ENCODE peak calls at places on chromosomes 12 and 14, in four cellular contexts. Q is A549, W is IMR-90, S is SK-N-SH. C is an unnamed sample.

GRCh38 chr12:23098110-23099049 is 473.4 kb downstream of the ETNK1 start:
- DNase-seq in Q (no peak), S (peak), W (no peak), C (no peak)

GRCh38 chr14:104350463-104351185 is 212.2 kb downstream of the KIF26A start:
- DNase-seq in W (no peak), Q (no peak), S (peak), C (no peak)

GRCh38 chr14:104435147-104436046 is 144.2 kb upstream of the C14orf180 start:
- DNase-seq in S (no peak), Q (no peak), W (no peak), C (peak)

GRCh38 chr12:46779879-46780278 is 45.9 kb downstream of the SLC38A4 start:
- DNase-seq in Q (no peak), W (no peak), S (no peak), C (no peak)

GRCh38 chr12:5479761-5480160 is 47.9 kb downstream of the NTF3 start:
- DNase-seq in Q (no peak), W (no peak), S (no peak), C (no peak)

GRCh38 chr12:124837958-124838803 is 25.5 kb downstream of the SCARB1 start:
- DNase-seq in Q (peak), S (peak), W (peak), C (no peak)

GRCh38 chr12:93247313-93248057 is 130.2 kb upstream of the NUDT4 start:
- DNase-seq in W (peak), S (no peak), Q (no peak), C (no peak)

GRCh38 chr12:20220339-20220738 is 148.0 kb upstream of the PDE3A start:
- DNase-seq in W (peak), S (no peak), Q (peak), C (no peak)

GRCh38 chr12:2794261-2794735 is 472 bp upstream of the FKBP4 start:
- DNase-seq in Q (no peak), W (no peak), S (no peak), C (no peak)

GRCh38 chr12:102756564-102756963 is 160.5 kb downstream of the PAH start:
- DNase-seq in S (no peak), W (no peak), Q (no peak), C (no peak)

GRCh38 chr12:1103632-1104031 is 112.6 kb downstream of the ERC1 start:
- DNase-seq in S (no peak), W (no peak), Q (no peak), C (no peak)
- TF ChIP-seq RAD21 in S (no peak), W (no peak), Q (no peak), C (no peak)

GRCh38 chr14:77707355-77707723 is 484 bp downstream of the ALKBH1 start:
- DNase-seq in W (peak), Q (peak), S (peak), C (peak)
- TF ChIP-seq RAD21 in W (peak), Q (peak), S (peak), C (peak)

GRCh38 chr14:74909501-74909900 is 13.6 kb downstream of the RPS6KL1 start:
- DNase-seq in S (no peak), W (no peak), Q (no peak), C (no peak)

GRCh38 chr14:74907744-74908143 is 15.3 kb downstream of the RPS6KL1 start:
- DNase-seq in S (no peak), W (no peak), Q (no peak), C (no peak)

GRCh38 chr14:74909911-74910310 is 13.1 kb downstream of the RPS6KL1 start:
- DNase-seq in W (no peak), Q (no peak), S (no peak), C (no peak)

GRCh38 chr14:74910556-74910955 is 12.5 kb downstream of the RPS6KL1 start:
- DNase-seq in Q (no peak), S (peak), W (no peak), C (no peak)

GRCh38 chr14:74908861-74909341 is 14.2 kb downstream of the RPS6KL1 start:
- DNase-seq in Q (no peak), S (no peak), W (no peak), C (no peak)
- TF ChIP-seq RAD21 in Q (no peak), S (no peak), W (no peak), C (no peak)

GRCh38 chr12:58918475-58918874 is 1.8 kb downstream of the LRIG3 start:
- DNase-seq in S (no peak), Q (no peak), W (peak), C (no peak)

GRCh38 chr12:58919271-58920101 is 818 bp downstream of the LRIG3 start:
- DNase-seq in Q (peak), S (no peak), W (peak), C (no peak)

GRCh38 chr12:58920956-58921861 is 905 bp upstream of the LRIG3 start:
- DNase-seq in S (no peak), W (no peak), Q (no peak), C (no peak)

GRCh38 chr12:58917699-58918334 is 2.5 kb downstream of the LRIG3 start:
- DNase-seq in W (no peak), S (no peak), Q (no peak), C (no peak)

DNA sequence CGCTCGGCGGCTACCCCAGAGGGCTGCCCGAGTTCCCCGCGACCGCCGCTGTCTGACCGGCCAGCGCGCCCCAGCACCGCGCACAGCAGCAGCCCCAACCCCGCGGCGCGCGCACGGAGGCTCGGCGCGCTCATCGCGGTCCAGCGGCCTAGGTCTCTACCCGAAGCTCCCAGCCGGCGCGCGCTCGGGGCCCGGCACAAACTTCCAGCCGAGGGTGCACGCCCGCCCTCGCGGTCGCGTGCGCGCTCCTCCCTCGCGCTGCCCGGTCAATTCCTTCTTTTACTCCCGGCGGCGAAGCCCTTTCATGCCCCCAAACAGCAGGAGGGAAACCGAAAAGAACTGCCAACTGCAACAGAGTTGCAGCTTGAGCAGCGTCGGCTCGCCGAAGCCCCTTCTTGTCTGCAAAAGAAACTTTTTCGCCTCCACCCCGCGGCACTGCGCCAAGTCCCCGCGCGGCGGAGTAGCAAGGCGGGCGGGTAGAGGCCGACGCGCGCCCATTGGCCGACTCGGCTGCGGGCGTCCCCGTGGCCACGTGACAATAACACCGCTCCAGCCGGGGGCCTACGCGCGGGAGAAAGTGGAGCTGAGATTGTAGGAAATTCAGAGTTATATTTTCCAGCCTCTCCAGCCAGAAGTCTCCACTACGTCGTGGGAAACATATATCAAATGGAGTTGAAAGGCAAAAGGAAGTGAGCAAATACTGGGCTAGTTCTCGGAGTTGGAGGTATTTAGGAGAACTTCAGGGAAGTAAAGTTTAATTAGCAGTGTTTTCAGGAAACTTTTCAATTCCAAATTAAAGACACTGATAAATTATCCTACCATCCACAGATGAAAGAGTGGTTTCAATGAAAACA is at the start of gene LRIG3:
- DNase-seq in Q (peak), W (peak), S (peak), C (peak)
- TF ChIP-seq RAD21 in Q (peak), W (no peak), S (no peak), C (no peak)

GRCh38 chr14:50343424-50343823 is 31.3 kb downstream of the DMAC2L start:
- DNase-seq in Q (no peak), S (no peak), W (no peak), C (no peak)

GRCh38 chr14:50344831-50345563 is 32.9 kb downstream of the DMAC2L start:
- DNase-seq in Q (no peak), S (no peak), W (peak), C (no peak)

GRCh38 chr14:50345891-50346422 is 33.8 kb downstream of the DMAC2L start:
- DNase-seq in S (no peak), Q (no peak), W (no peak), C (no peak)

GRCh38 chr14:50342211-50343080 is 30.3 kb downstream of the DMAC2L start:
- DNase-seq in W (peak), Q (peak), S (peak), C (peak)

GRCh38 chr14:50344116-50344775 is 32.1 kb downstream of the DMAC2L start:
- DNase-seq in Q (no peak), W (peak), S (no peak), C (no peak)
- TF ChIP-seq RAD21 in Q (no peak), W (no peak), S (no peak), C (no peak)

GRCh38 chr14:22546722-22547071 is 42.3 kb downstream of the DAD1 start:
- DNase-seq in Q (no peak), S (no peak), W (no peak), C (no peak)

GRCh38 chr14:22544881-22545420 is 44.1 kb downstream of the DAD1 start:
- DNase-seq in S (no peak), W (no peak), Q (no peak), C (no peak)

GRCh38 chr14:22547309-22547947 is 41.6 kb downstream of the DAD1 start:
- DNase-seq in S (no peak), Q (no peak), W (no peak), C (no peak)

GRCh38 chr14:22544406-22544805 is 44.6 kb downstream of the DAD1 start:
- DNase-seq in Q (no peak), W (no peak), S (no peak), C (no peak)

GRCh38 chr14:22545842-22546721 is 42.9 kb downstream of the DAD1 start:
- DNase-seq in S (no peak), Q (no peak), W (peak), C (no peak)
- TF ChIP-seq RAD21 in S (no peak), Q (no peak), W (peak), C (no peak)

C was measured in K562.